ENCODE peak calls at places on chromosomes 16 and 17, in four cellular contexts. H is small intestine, S is skeletal muscle cell, E is fibroblast of lung. Y is an unnamed sample.

GRCh38 chr16:89562027-89562599 is 1.6 kb downstream of the RPL13 start:
- DNase-seq in H (peak), E (no peak), S (no peak), Y (no peak)

GRCh38 chr17:34051046-34051445 is 204.0 kb upstream of the CCL2 start:
- DNase-seq in H (no peak), S (no peak), E (no peak), Y (no peak)

GRCh38 chr17:13520899-13521572 is 80.7 kb downstream of the HS3ST3A1 start:
- DNase-seq in E (peak), H (no peak), S (peak), Y (peak)

GRCh38 chr16:78407191-78407590 is 307.7 kb downstream of the WWOX start:
- DNase-seq in E (peak), S (no peak), H (no peak), Y (no peak)

GRCh38 chr17:5472511-5472910 is 3.7 kb upstream of the DHX33 start:
- DNase-seq in E (no peak), S (no peak), H (no peak), Y (no peak)

GRCh38 chr17:45893725-45894021 is 681 bp upstream of the MAPT start:
- DNase-seq in S (no peak), H (no peak), E (no peak), Y (no peak)

GRCh38 chr17:42266918-42267766 is 9.0 kb downstream of the STAT5B start:
- DNase-seq in H (no peak), E (peak), S (peak), Y (peak)

GRCh38 chr16:2019919-2020831 is 590 bp downstream of the NPW start:
- DNase-seq in E (no peak), S (no peak), H (no peak), Y (no peak)

GRCh38 chr17:4230142-4230541 is 33.6 kb downstream of the ANKFY1 start:
- DNase-seq in S (peak), H (peak), E (peak), Y (peak)

GRCh38 chr17:2580641-2581040 is 12.8 kb upstream of the PAFAH1B1 start:
- DNase-seq in E (no peak), S (no peak), H (no peak), Y (no peak)

GRCh38 chr17:63516910-63517824 is 6.0 kb upstream of the KCNH6 start:
- DNase-seq in E (no peak), H (no peak), S (peak), Y (peak)

GRCh38 chr17:4884489-4884888 is 14.8 kb upstream of the C17orf107 start:
- DNase-seq in E (no peak), S (no peak), H (no peak), Y (no peak)

GRCh38 chr17:38333635-38334295 is 10.0 kb downstream of the GPR179 start:
- DNase-seq in E (no peak), S (no peak), H (no peak), Y (no peak)

GRCh38 chr17:68512967-68513474 is 791 bp downstream of the PRKAR1A start:
- DNase-seq in H (peak), S (no peak), E (peak), Y (peak)

GRCh38 chr17:38867179-38867994 is 2.5 kb upstream of the LASP1 start:
- DNase-seq in H (peak), S (no peak), E (peak), Y (peak)

GRCh38 chr16:81873843-81874752 is 95.0 kb downstream of the PLCG2 start:
- DNase-seq in E (peak), H (peak), S (no peak), Y (peak)

GRCh38 chr17:30176845-30177244 is 58.7 kb downstream of the SLC6A4 start:
- DNase-seq in E (no peak), S (no peak), H (peak), Y (no peak)

GRCh38 chr16:11145821-11146211 is 110.2 kb downstream of the SOCS1 start:
- DNase-seq in S (no peak), E (no peak), H (no peak), Y (no peak)

GRCh38 chr17:6554871-6555330 is 1.5 kb downstream of the PITPNM3 start:
- DNase-seq in E (no peak), S (no peak), H (peak), Y (no peak)
- H3K4me3 ChIP-seq in E (no peak), S (peak), H (no peak), Y (no peak)

GRCh38 chr16:30010817-30011504 is at the start of gene DOC2A:
- DNase-seq in H (no peak), E (no peak), S (no peak), Y (no peak)

GRCh38 chr16:30009990-30010816 is 624 bp downstream of the DOC2A start:
- DNase-seq in S (no peak), H (no peak), E (no peak), Y (no peak)

GRCh38 chr16:30007378-30007895 is 3.4 kb downstream of the DOC2A start:
- DNase-seq in S (no peak), E (no peak), H (no peak), Y (no peak)

GRCh38 chr16:30006659-30007377 is 4.0 kb downstream of the DOC2A start:
- DNase-seq in S (no peak), H (no peak), E (no peak), Y (no peak)

DNA sequence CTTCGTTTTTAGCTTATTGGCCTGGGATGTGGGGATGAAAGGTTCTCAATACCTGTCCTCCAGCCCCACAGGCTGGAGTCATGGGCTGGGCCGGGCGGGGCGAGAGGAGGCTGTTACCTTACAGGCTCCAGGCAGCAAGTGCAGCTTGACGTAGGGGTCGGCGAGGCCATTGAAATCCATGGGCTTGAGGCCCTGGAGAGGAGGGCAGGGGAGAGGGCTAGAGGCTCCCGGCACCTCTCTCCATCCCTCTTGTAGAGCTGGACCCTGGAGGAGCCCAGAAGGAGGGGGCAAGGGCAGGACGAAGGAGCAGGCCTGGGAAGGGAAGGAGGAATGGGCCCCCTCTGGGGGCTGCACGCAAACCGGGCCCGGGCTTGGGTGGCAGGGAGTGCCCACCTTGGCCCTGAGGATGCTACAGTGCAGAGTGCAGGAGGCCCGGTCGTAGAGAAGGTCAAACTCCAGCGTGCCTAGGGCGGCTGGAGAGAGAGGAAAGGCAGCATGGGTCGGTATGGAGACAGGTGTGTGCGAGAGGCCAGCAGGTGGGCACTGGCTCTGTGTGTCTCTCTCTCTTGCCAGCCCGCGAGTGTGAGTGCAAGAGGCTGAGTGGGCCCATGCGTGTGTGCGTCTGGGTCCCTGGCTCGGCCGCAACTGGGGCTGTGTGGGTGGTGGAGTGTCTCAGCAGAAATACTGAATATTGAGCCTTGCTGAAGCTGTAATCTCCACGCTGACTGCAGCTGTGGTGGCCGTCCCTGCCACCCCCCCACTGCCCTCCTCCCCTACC is 1.6 kb downstream of the DOC2A start:
- DNase-seq in E (no peak), H (peak), S (no peak), Y (no peak)
- H3K4me3 ChIP-seq in E (no peak), H (no peak), S (no peak), Y (no peak)

GRCh38 chr16:75256871-75257343 is 5.5 kb upstream of the BCAR1 start:
- DNase-seq in S (no peak), H (no peak), E (peak), Y (peak)
- H3K4me3 ChIP-seq in S (no peak), H (no peak), E (no peak), Y (no peak)

GRCh38 chr16:66728804-66729203 is 22.6 kb downstream of the DYNC1LI2 start:
- DNase-seq in E (no peak), H (no peak), S (no peak), Y (no peak)

GRCh38 chr16:66731101-66731500 is 20.3 kb downstream of the DYNC1LI2 start:
- DNase-seq in S (no peak), E (no peak), H (no peak), Y (no peak)

GRCh38 chr16:66728117-66728787 is 23.2 kb downstream of the DYNC1LI2 start:
- DNase-seq in S (no peak), E (peak), H (peak), Y (peak)
- H3K4me3 ChIP-seq in S (no peak), E (no peak), H (no peak), Y (no peak)

DNA sequence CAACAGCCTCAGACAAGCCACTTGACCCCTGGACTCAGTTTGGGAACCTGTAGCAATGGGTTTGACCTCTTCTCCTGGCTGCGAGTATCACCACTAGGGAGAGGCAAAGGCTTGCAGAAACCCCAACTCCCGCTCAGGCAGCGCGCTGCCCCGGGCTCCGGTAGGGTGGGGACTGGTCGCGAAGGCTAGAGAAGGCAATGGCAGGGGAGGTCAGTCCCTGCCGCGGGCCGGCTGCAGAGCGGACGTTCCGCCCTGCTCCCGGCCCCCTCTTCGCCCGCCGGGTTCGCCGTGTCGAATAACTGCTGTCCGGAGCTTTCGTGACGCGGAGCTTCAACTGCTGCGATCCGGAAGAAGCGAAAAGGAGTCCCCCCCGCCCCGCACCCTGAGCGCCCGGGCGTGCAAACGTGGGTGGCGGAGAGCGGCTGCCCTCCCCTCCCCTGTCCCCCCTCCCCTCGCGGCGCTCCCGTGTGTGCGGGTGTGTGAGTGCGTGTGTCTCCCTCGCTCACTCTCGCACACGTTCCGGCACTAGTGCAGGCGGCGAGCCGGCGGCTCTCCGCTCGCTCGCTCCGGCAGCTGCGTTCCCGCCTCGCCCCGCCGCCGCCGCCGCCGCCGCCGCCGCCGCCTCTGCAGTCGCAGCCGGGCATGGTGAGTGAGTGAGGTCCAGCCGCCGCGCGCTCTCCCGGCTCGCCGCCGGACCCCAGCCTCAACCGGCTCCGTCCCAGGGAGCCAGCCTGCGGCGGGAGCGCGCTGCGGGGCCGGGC is 792 bp upstream of the SHISA6 start:
- DNase-seq in H (no peak), S (no peak), E (no peak), Y (no peak)
- H3K4me3 ChIP-seq in H (no peak), S (no peak), E (no peak), Y (no peak)

GRCh38 chr16:73032548-73033270 is 15.2 kb downstream of the ZFHX3 start:
- DNase-seq in E (no peak), H (no peak), S (no peak), Y (no peak)
- H3K4me3 ChIP-seq in E (no peak), H (no peak), S (no peak), Y (no peak)

GRCh38 chr16:4414187-4414909 is 2.0 kb downstream of the CORO7 start:
- DNase-seq in E (no peak), H (peak), S (no peak), Y (no peak)
- H3K4me3 ChIP-seq in E (no peak), H (no peak), S (peak), Y (no peak)

DNA sequence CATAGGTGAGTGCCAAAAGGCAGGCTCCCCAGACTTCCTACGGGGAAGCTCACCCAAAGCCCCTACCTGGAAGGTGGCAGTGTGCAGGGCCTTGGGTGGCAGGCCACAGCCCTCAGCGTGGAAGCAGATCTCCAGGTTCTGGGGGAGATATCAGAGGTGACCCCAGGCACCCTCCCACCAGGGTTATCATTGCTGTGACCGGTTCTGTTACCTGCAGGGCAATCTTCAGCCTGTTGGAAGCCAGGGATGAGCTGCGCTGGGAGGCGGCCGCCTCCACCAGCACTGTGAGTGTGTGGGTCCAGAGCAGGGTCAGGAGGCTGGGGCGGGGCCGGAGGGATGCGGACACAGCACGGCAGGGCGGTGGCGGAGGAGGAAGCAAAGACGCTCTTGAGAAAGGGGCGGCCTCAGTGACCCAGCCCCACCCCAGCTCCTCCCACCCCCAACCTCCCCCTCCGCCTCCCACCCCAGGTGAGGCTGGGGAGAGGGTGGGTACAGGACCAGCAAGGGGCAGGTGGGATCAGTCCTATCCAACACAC is 13.1 kb downstream of the UNC13D start:
- DNase-seq in E (no peak), S (no peak), H (peak), Y (no peak)
- H3K4me3 ChIP-seq in E (no peak), S (no peak), H (no peak), Y (no peak)

DNA sequence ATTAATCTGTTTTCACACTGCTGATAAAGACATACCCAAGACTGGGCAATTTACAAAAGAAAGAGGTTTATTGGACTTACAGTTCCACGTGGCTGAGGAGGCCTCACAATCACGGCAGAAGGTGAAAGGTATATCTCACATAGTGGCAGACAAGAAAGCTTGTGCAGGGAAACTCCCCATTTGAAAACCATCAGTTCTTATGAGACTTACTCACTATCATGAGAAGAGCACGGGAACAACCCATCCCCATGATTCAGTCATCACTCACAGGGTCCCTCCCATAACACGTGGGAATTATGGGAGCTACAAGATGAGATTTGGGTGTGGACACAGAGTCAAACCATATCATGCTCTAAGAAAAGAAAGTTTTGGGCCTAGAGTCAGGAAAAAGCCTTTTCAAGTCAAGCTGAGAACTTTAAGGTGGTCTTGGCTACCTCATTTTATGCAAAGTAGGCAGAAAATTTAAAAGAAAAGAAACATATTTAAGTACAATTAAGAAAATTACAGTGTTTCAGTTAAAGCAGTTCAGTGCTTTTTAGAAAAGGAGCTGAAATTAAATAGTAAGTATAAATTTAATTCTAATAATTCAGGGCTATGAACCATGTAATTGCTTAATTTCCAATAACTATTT is 24.9 kb upstream of the CRYM start:
- DNase-seq in H (peak), S (peak), E (peak), Y (peak)
- H3K4me3 ChIP-seq in H (no peak), S (peak), E (peak), Y (no peak)